ENCODE peak calls at places on chromosomes 3 and 15, in six cellular contexts. S, O, I, K, A and M are unnamed samples.
A peak's percentile ranks its signal among the peaks of the same experiment; 100 is the strongest.

GRCh38 chr3:168398371-168399030 is 302.8 kb upstream of the GOLIM4 start:
- DNase-seq in S (peak; percentile 71), O (peak; percentile 82), I (no peak), K (no peak), A (no peak), M (no peak)

GRCh38 chr3:161274691-161275298 is 53.7 kb downstream of the NMD3 start:
- DNase-seq in S (peak; percentile 65), O (peak; percentile 66), I (no peak), K (no peak), A (peak; percentile 57), M (no peak)

GRCh38 chr3:61594978-61595687 is 33.8 kb downstream of the PTPRG start:
- DNase-seq in S (no peak), O (peak; percentile 69), I (no peak), K (no peak), A (no peak), M (no peak)

GRCh38 chr3:10702961-10703740 is 112.9 kb upstream of the SLC6A11 start:
- DNase-seq in S (no peak), O (no peak), I (no peak), K (no peak), A (peak; percentile 10), M (peak; percentile 29)

GRCh38 chr15:76342046-76342381 is 5.4 kb downstream of the ISL2 start:
- DNase-seq in S (no peak), O (no peak), I (no peak), K (no peak), A (no peak), M (no peak)

GRCh38 chr3:124592658-124593441 is 137.4 kb upstream of the UMPS start:
- DNase-seq in S (no peak), O (no peak), I (no peak), K (no peak), A (no peak), M (peak; percentile 74)

GRCh38 chr15:39151545-39151944 is 429.3 kb upstream of the THBS1 start:
- DNase-seq in S (no peak), O (no peak), I (no peak), K (no peak), A (no peak), M (no peak)

GRCh38 chr3:187261541-187261969 is 30.0 kb downstream of the MASP1 start:
- DNase-seq in S (no peak), O (peak; percentile 71), I (no peak), K (no peak), A (no peak), M (no peak)

GRCh38 chr3:52523386-52524257 is 10.0 kb downstream of the NT5DC2 start:
- DNase-seq in S (peak; percentile 25), O (no peak), I (peak; percentile 11), K (peak; percentile 16), A (no peak), M (no peak)

GRCh38 chr15:30791776-30792175 is 111.9 kb upstream of the FAN1 start:
- DNase-seq in S (no peak), O (no peak), I (no peak), K (no peak), A (no peak), M (no peak)

GRCh38 chr3:148420251-148420650 is 277.5 kb upstream of the AGTR1 start:
- DNase-seq in S (no peak), O (no peak), I (no peak), K (no peak), A (no peak), M (no peak)

GRCh38 chr3:114365268-114365667 is 71.4 kb downstream of the TIGIT start:
- DNase-seq in S (no peak), O (no peak), I (no peak), K (no peak), A (no peak), M (no peak)

GRCh38 chr15:90890839-90891238 is 6.5 kb downstream of the FES start:
- DNase-seq in S (no peak), O (no peak), I (no peak), K (peak; percentile 10), A (no peak), M (no peak)

GRCh38 chr15:59791646-59792208 is 102.6 kb upstream of the BNIP2 start:
- DNase-seq in S (no peak), O (no peak), I (no peak), K (no peak), A (peak; percentile 22), M (no peak)

GRCh38 chr3:37853691-37854413 is 7.8 kb upstream of the CTDSPL start:
- DNase-seq in S (no peak), O (no peak), I (no peak), K (no peak), A (no peak), M (peak; percentile 69)

GRCh38 chr15:66089049-66089448 is 164.5 kb downstream of the MEGF11 start:
- DNase-seq in S (no peak), O (no peak), I (no peak), K (peak; percentile 67), A (no peak), M (no peak)

GRCh38 chr15:82810863-82811421 is 1.5 kb downstream of the WHAMM start:
- DNase-seq in S (no peak), O (no peak), I (no peak), K (no peak), A (peak; percentile 22), M (no peak)

GRCh38 chr3:107574650-107575049 is 51.9 kb downstream of the BBX start:
- DNase-seq in S (peak; percentile 21), O (peak; percentile 68), I (no peak), K (no peak), A (no peak), M (peak; percentile 11)

GRCh38 chr3:47005212-47006144 is 26.0 kb downstream of the NBEAL2 start:
- DNase-seq in S (no peak), O (no peak), I (no peak), K (peak; percentile 13), A (no peak), M (no peak)

GRCh38 chr3:177468331-177468730 is 271.0 kb upstream of the TBL1XR1 start:
- DNase-seq in S (peak; percentile 93), O (peak; percentile 96), I (no peak), K (peak; percentile 16), A (no peak), M (no peak)

GRCh38 chr3:12479919-12480425 is 4.3 kb upstream of the TSEN2 start:
- DNase-seq in S (no peak), O (peak; percentile 71), I (no peak), K (peak; percentile 26), A (peak; percentile 43), M (peak; percentile 57)

GRCh38 chr3:61563614-61564404 is 2.4 kb downstream of the PTPRG start:
- DNase-seq in S (no peak), O (no peak), I (no peak), K (peak; percentile 22), A (no peak), M (no peak)

GRCh38 chr3:9582332-9582731 is 28.7 kb upstream of the LHFPL4 start:
- DNase-seq in S (no peak), O (no peak), I (no peak), K (no peak), A (no peak), M (no peak)

GRCh38 chr3:117587416-117587815 is 877.8 kb downstream of the TUSC7 start:
- DNase-seq in S (no peak), O (no peak), I (no peak), K (no peak), A (no peak), M (no peak)

GRCh38 chr3:104273046-104273649 is 1093.6 kb upstream of the ALCAM start:
- DNase-seq in S (peak; percentile 37), O (peak; percentile 58), I (no peak), K (no peak), A (no peak), M (peak; percentile 5)

GRCh38 chr15:39860200-39860599 is 59.9 kb downstream of the GPR176 start:
- DNase-seq in S (no peak), O (peak; percentile 28), I (no peak), K (no peak), A (no peak), M (no peak)

GRCh38 chr3:63800097-63800496 is 19.0 kb upstream of the C3orf49 start:
- DNase-seq in S (no peak), O (no peak), I (no peak), K (no peak), A (no peak), M (no peak)

GRCh38 chr3:72890166-72890925 is 2.5 kb downstream of the GXYLT2 start:
- DNase-seq in S (no peak), O (no peak), I (no peak), K (no peak), A (no peak), M (no peak)
- H3K27ac ChIP-seq in S (peak overlapping the region; percentile 88), O (peak overlapping the region; percentile 70), I (peak overlapping the region; percentile 87), K (peak overlapping the region; percentile 63), A (peak overlapping the region; percentile 88), M (no peak overlapping the region)

DNA sequence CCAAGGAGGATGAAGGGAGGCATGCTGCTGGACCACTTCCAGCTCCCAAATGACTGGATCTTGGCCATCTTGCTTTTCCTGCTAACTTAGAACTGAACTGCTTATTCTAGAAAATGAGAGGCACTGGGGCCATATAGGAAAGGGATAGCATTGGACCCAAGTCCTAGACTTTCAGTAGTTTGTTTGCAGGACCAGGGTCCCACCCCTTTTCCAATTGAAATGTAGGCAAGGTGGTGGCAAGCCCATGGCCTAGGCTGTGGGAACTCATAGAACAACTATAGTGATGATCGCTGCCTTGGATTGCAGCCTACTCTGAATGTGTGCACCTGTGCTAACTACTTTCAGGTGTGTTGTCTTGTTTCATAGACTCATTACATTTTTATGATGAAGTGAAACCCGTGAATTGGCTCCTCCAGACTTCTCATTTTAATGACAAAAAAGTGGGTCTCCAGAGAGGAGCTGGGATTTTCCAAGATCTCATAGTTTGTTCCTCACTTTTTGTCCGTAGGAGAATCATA is 50.3 kb downstream of the TGFBR2 start:
- DNase-seq in S (no peak), O (no peak), I (no peak), K (no peak), A (no peak), M (no peak)
- TF ChIP-seq CTCF in S (no peak), O (no peak), I (no peak), K (no peak), A (no peak), M (no peak)

DNA sequence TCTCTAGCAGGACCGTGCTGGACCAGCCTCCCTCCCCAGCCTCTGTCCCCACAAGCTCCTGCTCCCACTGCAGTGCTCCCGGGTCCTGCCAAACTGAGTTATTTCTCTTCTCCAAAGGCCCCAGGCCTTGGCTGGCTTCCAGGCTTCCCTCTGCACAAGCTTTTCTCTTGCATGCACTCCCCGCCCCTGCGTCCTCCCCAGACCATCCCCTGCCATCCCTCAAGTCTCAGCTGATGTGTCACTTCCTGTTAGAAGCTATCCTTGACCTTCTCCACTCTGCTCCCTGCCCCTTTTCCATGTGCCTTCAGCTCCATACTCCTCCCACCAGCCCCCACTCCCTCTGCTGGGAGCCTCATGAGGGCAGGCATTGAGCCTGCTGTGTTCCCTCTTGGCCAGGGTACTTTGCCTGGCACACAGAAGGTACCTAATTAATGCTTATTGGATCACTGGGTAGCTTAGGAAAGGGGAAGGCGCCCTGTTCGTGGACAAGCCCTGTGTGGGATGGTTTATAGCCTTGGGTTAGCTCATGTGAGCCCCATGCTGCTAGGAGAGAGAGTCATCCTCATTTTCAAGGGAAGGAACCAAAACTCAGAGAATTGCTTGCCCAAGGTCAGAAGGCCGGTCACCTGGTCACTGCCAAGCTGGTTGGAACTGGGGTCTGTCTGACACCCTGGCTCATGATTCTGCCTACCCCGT is 56.4 kb downstream of the FEM1B start:
- DNase-seq in S (peak; percentile 71), O (peak; percentile 32), I (no peak), K (peak; percentile 51), A (no peak), M (peak; percentile 40)
- H3K27ac ChIP-seq in S (peak overlapping the region; percentile 6), O (peak overlapping the region; percentile 4), I (peak overlapping the region; percentile 56), K (peak overlapping the region; percentile 25), A (no peak overlapping the region), M (peak overlapping the region; percentile 20)

DNA sequence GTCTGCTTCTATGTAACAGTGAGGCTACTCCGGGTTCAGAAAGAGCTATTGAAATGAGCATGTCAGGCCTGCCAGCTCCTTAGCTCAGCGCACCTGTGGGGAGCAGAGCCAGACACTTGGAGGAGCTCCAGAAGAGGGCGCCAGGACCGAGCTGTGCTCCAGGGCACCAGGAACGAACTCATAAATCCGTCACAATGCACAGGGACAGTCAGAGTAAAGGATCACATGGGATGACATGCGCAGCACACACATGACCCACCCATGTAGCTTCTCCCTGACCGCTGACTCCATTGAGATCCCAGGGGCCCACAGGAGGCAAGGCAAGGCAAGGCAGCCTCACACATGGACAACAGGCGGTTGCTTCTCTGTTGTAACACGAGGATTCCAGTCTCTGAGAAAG is 26.0 kb upstream of the GNB5 start:
- DNase-seq in S (no peak), O (no peak), I (no peak), K (no peak), A (peak; percentile 35), M (peak; percentile 14)
- TF ChIP-seq CTCF in S (peak; percentile 33), O (no peak), I (no peak), K (no peak), A (peak; percentile 54), M (no peak)